ENCODE peak calls at places on chromosome 17, in five cellular contexts. K is effector memory CD4-positive, alpha-beta T cell; P is suprapubic skin; R is pancreas; H is neuronal stem cell. L is an unnamed sample.

GRCh38 chr17:58329035-58329807 is 626 bp upstream of the TSPOAP1 start:
- DNase-seq in P (no peak), K (peak; percentile 39), H (no peak), R (no peak), L (no peak)

GRCh38 chr17:2892305-2892971 is 96.2 kb downstream of the RAP1GAP2 start:
- DNase-seq in P (no peak), R (peak; percentile 81), K (no peak), H (no peak), L (no peak)

GRCh38 chr17:4540224-4541040 is 14.8 kb downstream of the MYBBP1A start:
- DNase-seq in H (no peak), K (no peak), P (no peak), R (no peak), L (peak; percentile 77)

GRCh38 chr17:31052187-31052889 is 42.4 kb upstream of the NF1 start:
- DNase-seq in P (no peak), R (peak; percentile 45), K (no peak), H (no peak), L (peak; percentile 74)

GRCh38 chr17:17886253-17886652 is 49.5 kb upstream of the SREBF1 start:
- DNase-seq in P (no peak), R (no peak), K (no peak), H (no peak), L (peak; percentile 81)

GRCh38 chr17:59513934-59514841 is 51.2 kb upstream of the DHX40 start:
- DNase-seq in R (peak; percentile 71), P (peak; percentile 82), H (no peak), K (no peak), L (peak; percentile 90)

GRCh38 chr17:59800530-59800942 is 92.2 kb downstream of the TUBD1 start:
- DNase-seq in P (no peak), R (no peak), H (no peak), K (no peak), L (no peak)

GRCh38 chr17:9768381-9768934 is 22.9 kb downstream of the DHRS7C start:
- DNase-seq in H (peak; percentile 15), P (peak; percentile 28), R (no peak), K (no peak), L (no peak)

GRCh38 chr17:54932711-54933110 is 32.1 kb downstream of the TOM1L1 start:
- DNase-seq in H (no peak), K (no peak), P (no peak), R (no peak), L (no peak)

GRCh38 chr17:57080708-57081107 is 4.3 kb upstream of the AKAP1 start:
- DNase-seq in P (no peak), H (no peak), K (no peak), R (no peak), L (no peak)

GRCh38 chr17:5680766-5681165 is 96.5 kb upstream of the NLRP1 start:
- DNase-seq in K (no peak), P (no peak), R (no peak), H (no peak), L (no peak)

GRCh38 chr17:64216385-64217248 is 46.4 kb downstream of the TEX2 start:
- DNase-seq in H (no peak), P (no peak), R (peak; percentile 43), K (no peak), L (peak; percentile 41)

GRCh38 chr17:29619251-29619650 is 3.5 kb downstream of the CORO6 start:
- DNase-seq in R (no peak), P (no peak), H (no peak), K (no peak), L (peak; percentile 75)

GRCh38 chr17:348692-349425 is 3.7 kb downstream of the RPH3AL start:
- DNase-seq in K (no peak), R (peak; percentile 80), H (no peak), P (no peak), L (no peak)

GRCh38 chr17:73191443-73192218 is 1.2 kb upstream of the COG1 start:
- DNase-seq in R (peak; percentile 66), P (no peak), H (peak; percentile 56), K (no peak), L (peak; percentile 68)

GRCh38 chr17:45293413-45294211 is 23.2 kb downstream of the MAP3K14 start:
- DNase-seq in K (no peak), P (peak; percentile 87), R (peak; percentile 79), H (no peak), L (peak; percentile 90)

DNA sequence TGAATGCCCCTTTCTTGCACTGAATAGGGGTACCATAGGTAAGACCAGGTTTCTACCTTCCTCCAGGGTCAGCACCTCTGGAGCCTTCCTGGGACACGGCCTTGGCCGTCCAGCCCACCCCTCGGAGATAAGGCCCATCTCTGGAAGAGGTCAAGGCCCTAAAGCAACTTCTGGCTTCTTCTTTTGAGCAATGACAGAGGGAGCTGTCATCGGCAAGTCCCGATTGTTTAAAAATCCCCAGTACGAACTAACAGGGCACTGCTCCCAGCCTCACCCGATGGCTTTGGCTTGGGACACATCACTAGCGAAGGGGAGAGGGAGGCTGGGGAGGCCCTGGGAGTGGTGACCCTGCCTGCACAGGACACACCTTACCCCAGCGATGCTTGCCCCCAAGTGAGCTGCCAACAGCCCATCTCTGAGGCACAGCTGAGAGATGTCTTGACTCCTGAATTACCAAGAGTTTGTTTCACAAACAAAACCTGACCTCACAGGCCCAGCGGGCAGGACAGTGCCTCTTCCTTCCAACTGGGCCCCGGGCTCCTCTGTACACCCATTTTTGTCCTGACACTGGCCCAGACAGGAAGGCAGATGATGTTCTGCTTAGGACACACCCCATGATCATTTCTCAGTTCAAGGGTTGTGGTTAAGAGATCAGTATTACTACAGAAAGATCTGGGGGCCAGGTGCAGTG is 4.8 kb downstream of the SYNGR2 start:
- DNase-seq in P (no peak), K (no peak), R (no peak), H (no peak), L (no peak)
- H3K4me1 ChIP-seq in P (peaks cover 83% of the 10 kb centered on the region), K (peaks cover 42% of the 10 kb centered on the region), R (peaks cover 20% of the 10 kb centered on the region), H (peaks cover 8% of the 10 kb centered on the region), L (peaks cover 3% of the 10 kb centered on the region)

DNA sequence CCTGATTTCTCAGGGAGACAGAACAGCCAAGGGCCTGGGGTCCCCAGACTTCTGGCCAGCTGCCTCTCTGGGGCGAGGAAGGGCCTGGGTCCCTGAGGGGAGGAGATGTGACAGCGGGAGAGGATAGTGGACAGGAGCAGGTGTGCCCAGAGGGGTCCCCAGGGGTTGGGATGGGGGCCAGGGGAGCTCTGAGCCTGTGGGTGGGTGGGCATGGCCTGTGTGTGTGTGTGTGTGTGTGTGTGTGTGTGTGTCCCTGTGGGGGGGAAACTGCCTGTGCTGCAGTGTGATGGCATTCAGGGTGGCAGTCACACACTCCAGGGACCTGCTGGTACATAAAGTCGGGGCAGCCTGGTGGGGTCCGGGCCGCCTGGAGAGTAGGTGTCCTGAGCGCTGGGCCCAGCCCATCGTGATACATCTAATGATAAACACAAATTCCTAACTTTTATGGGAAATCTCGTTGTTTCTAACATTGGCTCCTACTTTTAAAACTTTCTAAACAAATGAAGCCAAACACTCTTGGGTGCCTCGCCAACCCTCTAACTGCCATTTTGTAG is 1.4 kb downstream of the ITGB4 start:
- DNase-seq in K (no peak), P (no peak), H (no peak), R (no peak), L (no peak)
- H3K4me3 ChIP-seq in K (no peak overlapping the region), P (peak overlapping the region; percentile 63), H (no peak overlapping the region), R (no peak overlapping the region), L (no peak overlapping the region)

DNA sequence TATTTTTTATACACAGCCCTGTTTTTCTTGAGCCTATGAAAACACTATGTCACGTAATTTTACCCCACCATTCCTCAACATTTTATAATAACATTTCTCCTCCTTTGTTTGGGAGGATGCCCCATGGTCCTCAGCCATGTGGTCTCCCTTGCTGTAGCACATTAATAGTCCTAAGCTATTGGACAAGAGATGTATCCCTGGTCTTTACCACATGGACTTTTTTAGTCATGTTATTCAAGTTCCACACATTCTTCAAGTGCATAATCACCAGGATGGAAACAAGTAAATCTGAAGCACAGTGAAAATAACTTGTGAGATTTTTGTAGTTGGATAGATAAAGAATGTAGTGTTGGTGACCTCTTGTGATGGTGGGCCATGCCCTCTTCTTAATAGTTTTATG is 2.1 kb upstream of the KRTAP2-3 start:
- DNase-seq in K (no peak), R (no peak), H (no peak), P (no peak), L (no peak)
- H3K27ac ChIP-seq in K (no peak overlapping the region), R (no peak overlapping the region), H (no peak overlapping the region), P (no peak overlapping the region), L (no peak overlapping the region)

DNA sequence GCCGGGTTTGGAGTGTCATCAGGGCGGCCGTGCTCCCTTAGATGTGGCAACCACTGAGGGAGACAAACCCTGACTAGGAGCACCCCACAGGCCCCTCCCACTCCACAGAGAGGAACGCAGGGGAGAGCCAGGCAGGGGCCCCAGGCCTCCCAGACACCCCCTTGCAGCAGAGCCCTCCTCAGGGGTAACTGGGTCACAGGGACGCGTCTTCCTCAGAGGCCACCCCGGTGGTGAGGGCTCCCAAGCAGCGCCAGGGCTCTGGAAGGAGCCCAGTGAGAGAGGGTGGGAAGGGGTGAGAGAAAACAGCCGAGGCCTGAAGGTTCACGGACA is 11.4 kb downstream of the FSCN2 start:
- DNase-seq in H (no peak), P (no peak), R (peak; percentile 38), K (no peak), L (peak; percentile 30)
- H3K4me1 ChIP-seq in H (peaks cover 6% of the 10 kb centered on the region), P (peaks cover 19% of the 10 kb centered on the region), R (no peaks in the 10 kb centered on the region), K (peaks cover 12% of the 10 kb centered on the region), L (no peaks in the 10 kb centered on the region)

GRCh38 chr17:27927781-27928180 is 34.6 kb upstream of the LYRM9 start:
- DNase-seq in H (no peak), R (no peak), P (no peak), K (no peak), L (no peak)

GRCh38 chr17:27928546-27928945 is 35.4 kb upstream of the LYRM9 start:
- DNase-seq in H (no peak), R (no peak), K (no peak), P (no peak), L (no peak)

GRCh38 chr17:27929990-27930389 is 36.8 kb upstream of the LYRM9 start:
- DNase-seq in K (no peak), H (no peak), P (no peak), R (no peak), L (no peak)
- H3K4me3 ChIP-seq in K (no peak overlapping the region), H (no peak overlapping the region), P (no peak overlapping the region), R (no peak overlapping the region), L (no peak overlapping the region)

DNA sequence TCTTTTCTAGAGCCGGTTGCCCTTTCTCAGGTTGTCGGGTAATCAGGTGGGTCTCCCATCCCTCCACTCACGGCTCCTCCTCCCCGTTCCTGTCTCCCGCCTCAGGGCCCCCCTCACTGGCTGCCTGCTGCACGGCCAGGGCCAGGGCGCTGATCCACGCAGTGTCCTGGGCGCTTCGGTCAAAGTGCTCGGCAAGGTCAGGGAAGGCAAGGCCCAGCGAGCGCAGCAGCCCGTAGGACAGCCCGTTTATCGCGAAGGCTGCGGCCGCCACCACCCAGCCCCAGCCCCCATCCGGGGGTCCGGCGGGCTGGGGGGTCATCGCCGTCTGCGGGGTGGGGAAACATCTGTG is 723 bp downstream of the SLC16A11 start:
- DNase-seq in K (no peak), P (peak; percentile 79), R (no peak), H (no peak), L (no peak)
- H3K27ac ChIP-seq in K (no peak overlapping the region), P (peak overlapping the region; percentile 60), R (peak overlapping the region; percentile 32), H (no peak overlapping the region), L (no peak overlapping the region)

DNA sequence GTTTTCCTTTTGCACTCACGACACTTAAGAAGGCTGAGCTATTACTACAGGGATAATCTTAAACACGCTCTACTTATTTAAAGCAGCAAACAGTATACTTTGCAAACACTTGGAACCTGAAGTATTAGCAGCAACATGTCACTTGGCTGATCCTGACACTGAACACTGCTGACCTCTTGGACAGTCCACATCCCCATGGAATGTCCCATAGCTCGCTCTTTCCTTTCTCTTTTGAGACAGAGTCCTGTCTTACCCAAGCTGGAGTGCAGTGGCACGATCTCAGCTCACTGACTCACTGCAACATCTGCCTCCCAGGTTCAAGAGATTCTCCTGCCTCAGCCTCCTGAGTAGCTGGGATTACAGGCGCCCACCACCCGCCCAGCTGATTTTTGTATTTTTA is 26.4 kb downstream of the SMYD4 start:
- DNase-seq in H (no peak), R (no peak), K (no peak), P (peak; percentile 35), L (no peak)
- H3K4me1 ChIP-seq in H (no peaks in the 10 kb centered on the region), R (no peaks in the 10 kb centered on the region), K (no peaks in the 10 kb centered on the region), P (no peaks in the 10 kb centered on the region), L (peaks cover 5% of the 10 kb centered on the region)

L was measured in right cardiac atrium.